ENCODE peak calls at places on chromosome 5, in six cellular contexts. U is NT2/D1, H is fibroblast of lung, W is PC-3, F is HCT116, V is neuronal stem cell. C is an unnamed sample.

GRCh38 chr5:81006955-81007636 is 46.9 kb downstream of the RASGRF2 start:
- DNase-seq in U (no peak), H (no peak), W (no peak), F (no peak), V (no peak), C (no peak)

GRCh38 chr5:5784114-5784513 is 361.6 kb downstream of the ICE1 start:
- DNase-seq in U (no peak), H (no peak), W (no peak), F (no peak), V (no peak), C (no peak)

GRCh38 chr5:147616401-147616800 is 106.5 kb upstream of the DPYSL3 start:
- DNase-seq in U (no peak), H (no peak), W (no peak), F (no peak), V (no peak), C (no peak)

GRCh38 chr5:59813761-59814562 is 79.6 kb downstream of the PDE4D start:
- DNase-seq in U (peak; percentile 39), H (peak; percentile 69), W (peak; percentile 66), F (peak; percentile 51), V (peak; percentile 54), C (peak; percentile 75)

GRCh38 chr5:108661590-108662219 is 86.0 kb upstream of the FER start:
- DNase-seq in U (no peak), H (peak; percentile 44), W (peak; percentile 92), F (no peak), V (no peak), C (no peak)

GRCh38 chr5:76679231-76679630 is 36.7 kb upstream of the F2R start:
- DNase-seq in U (no peak), H (no peak), W (no peak), F (no peak), V (no peak), C (no peak)

GRCh38 chr5:158816306-158816705 is 283.4 kb downstream of the EBF1 start:
- DNase-seq in U (no peak), H (no peak), W (no peak), F (no peak), V (no peak), C (no peak)

GRCh38 chr5:1385395-1386273 is 40.7 kb upstream of the CLPTM1L start:
- DNase-seq in U (no peak), H (peak; percentile 26), W (peak; percentile 66), F (no peak), V (peak; percentile 54), C (no peak)

GRCh38 chr5:143014017-143014651 is 244.0 kb downstream of the ARHGAP26 start:
- DNase-seq in U (peak; percentile 47), H (peak; percentile 66), W (peak; percentile 31), F (no peak), V (no peak), C (no peak)

GRCh38 chr5:113578091-113578490 is 64.6 kb downstream of the YTHDC2 start:
- DNase-seq in U (no peak), H (no peak), W (peak; percentile 10), F (peak; percentile 0), V (no peak), C (no peak)

GRCh38 chr5:39211773-39212172 is 7.6 kb downstream of the FYB1 start:
- DNase-seq in U (no peak), H (no peak), W (no peak), F (no peak), V (no peak), C (no peak)

GRCh38 chr5:175743676-175744210 is 85.9 kb downstream of the HRH2 start:
- DNase-seq in U (peak; percentile 18), H (peak; percentile 6), W (peak; percentile 44), F (no peak), V (peak; percentile 36), C (no peak)

GRCh38 chr5:2579126-2579525 is 172.4 kb downstream of the IRX2 start:
- DNase-seq in U (no peak), H (no peak), W (no peak), F (no peak), V (no peak), C (no peak)

GRCh38 chr5:72818866-72819534 is 2.5 kb downstream of the TNPO1 start:
- DNase-seq in U (peak; percentile 25), H (peak; percentile 47), W (peak; percentile 61), F (peak; percentile 37), V (peak; percentile 58), C (peak; percentile 18)

GRCh38 chr5:109406719-109407118 is 3.1 kb downstream of the PJA2 start:
- DNase-seq in U (no peak), H (no peak), W (no peak), F (no peak), V (no peak), C (no peak)

GRCh38 chr5:59358005-59358404 is 535.5 kb downstream of the PDE4D start:
- DNase-seq in U (no peak), H (no peak), W (no peak), F (no peak), V (no peak), C (no peak)

GRCh38 chr5:174570662-174571061 is 153.7 kb upstream of the MSX2 start:
- DNase-seq in U (no peak), H (peak; percentile 24), W (no peak), F (no peak), V (no peak), C (no peak)

GRCh38 chr5:159576902-159577301 is 246.6 kb upstream of the IL12B start:
- DNase-seq in U (no peak), H (no peak), W (no peak), F (no peak), V (no peak), C (no peak)

GRCh38 chr5:67301285-67301904 is 104.8 kb upstream of the CD180 start:
- DNase-seq in U (no peak), H (peak; percentile 93), W (peak; percentile 40), F (no peak), V (no peak), C (no peak)

GRCh38 chr5:67010684-67011409 is 185.8 kb downstream of the CD180 start:
- DNase-seq in U (no peak), H (peak; percentile 98), W (peak; percentile 94), F (no peak), V (no peak), C (no peak)

GRCh38 chr5:41858890-41859289 is 11.3 kb downstream of the OXCT1 start:
- DNase-seq in U (no peak), H (no peak), W (no peak), F (no peak), V (no peak), C (no peak)

GRCh38 chr5:134594797-134595457 is 37.7 kb downstream of the SAR1B start:
- DNase-seq in U (no peak), H (no peak), W (no peak), F (no peak), V (no peak), C (no peak)
- H3K9ac ChIP-seq in U (no peak overlapping the region), H (no peak overlapping the region), W (no peak overlapping the region), F (no peak overlapping the region), V (no peak overlapping the region), C (no peak overlapping the region)

GRCh38 chr5:93581738-93582414 is 857 bp upstream of the NR2F1-AS1 start:
- DNase-seq in U (no peak), H (peak; percentile 90), W (peak; percentile 54), F (peak; percentile 76), V (no peak), C (no peak)

GRCh38 chr5:93583525-93583798 is 440 bp downstream of the NR2F1 start:
- DNase-seq in U (no peak), H (no peak), W (peak; percentile 23), F (no peak), V (no peak), C (no peak)

GRCh38 chr5:93583799-93584530 is 943 bp downstream of the NR2F1 start:
- DNase-seq in U (no peak), H (peak; percentile 63), W (peak; percentile 57), F (no peak), V (no peak), C (no peak)

GRCh38 chr5:93584531-93585053 is 1.6 kb downstream of the NR2F1 start:
- DNase-seq in U (no peak), H (no peak), W (no peak), F (no peak), V (no peak), C (no peak)

DNA sequence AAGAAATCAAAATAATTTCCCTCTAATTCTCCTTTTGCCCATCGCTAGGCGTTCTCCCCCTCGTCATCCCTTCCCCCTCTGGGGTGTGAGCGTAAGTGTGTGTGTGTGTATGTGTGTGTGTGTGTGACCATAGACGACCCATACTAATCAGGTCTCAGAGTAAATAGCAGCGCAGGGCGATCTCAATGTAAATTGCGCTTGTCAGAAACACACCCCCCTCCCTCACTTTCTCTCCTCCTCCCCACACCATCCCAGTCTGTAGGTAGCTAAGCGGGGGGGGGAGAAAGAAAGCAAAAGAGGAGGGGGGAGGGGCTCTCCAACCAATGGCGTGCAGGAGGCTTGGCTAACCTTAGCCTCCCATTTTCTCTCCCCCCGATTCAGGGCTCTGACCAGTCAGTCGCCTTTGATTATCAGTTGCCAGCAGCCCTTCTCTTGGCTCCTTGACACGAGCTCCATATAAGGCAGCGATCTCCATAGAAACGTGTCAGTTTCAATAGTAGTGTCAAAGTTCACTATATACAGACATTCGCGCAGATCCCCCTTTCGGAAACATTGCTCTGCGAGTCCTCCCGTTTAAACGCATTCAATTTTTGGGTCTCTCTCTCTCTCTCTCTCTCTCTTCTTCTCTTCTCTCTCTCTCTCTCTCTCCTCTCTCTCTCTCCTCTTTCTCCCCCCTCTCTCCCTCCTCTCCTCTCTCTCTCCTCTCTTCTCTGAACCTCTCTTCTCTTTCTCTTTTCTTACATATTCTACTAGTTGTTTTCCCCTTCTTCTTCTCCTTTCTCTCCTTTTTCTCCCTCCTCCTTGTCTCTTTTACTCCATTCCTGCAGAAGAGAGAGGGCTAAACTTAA is at the start of gene NR2F1:
- DNase-seq in U (no peak), H (peak; percentile 100), W (peak; percentile 98), F (peak; percentile 98), V (peak; percentile 99), C (no peak)
- H3K9ac ChIP-seq in U (peak within 1 kb of the TSS; percentile 21), H (peak within 1 kb of the TSS; percentile 87), W (peak within 1 kb of the TSS; percentile 89), F (peak within 1 kb of the TSS; percentile 66), V (peak within 1 kb of the TSS; percentile 99), C (peak within 1 kb of the TSS; percentile 37)

DNA sequence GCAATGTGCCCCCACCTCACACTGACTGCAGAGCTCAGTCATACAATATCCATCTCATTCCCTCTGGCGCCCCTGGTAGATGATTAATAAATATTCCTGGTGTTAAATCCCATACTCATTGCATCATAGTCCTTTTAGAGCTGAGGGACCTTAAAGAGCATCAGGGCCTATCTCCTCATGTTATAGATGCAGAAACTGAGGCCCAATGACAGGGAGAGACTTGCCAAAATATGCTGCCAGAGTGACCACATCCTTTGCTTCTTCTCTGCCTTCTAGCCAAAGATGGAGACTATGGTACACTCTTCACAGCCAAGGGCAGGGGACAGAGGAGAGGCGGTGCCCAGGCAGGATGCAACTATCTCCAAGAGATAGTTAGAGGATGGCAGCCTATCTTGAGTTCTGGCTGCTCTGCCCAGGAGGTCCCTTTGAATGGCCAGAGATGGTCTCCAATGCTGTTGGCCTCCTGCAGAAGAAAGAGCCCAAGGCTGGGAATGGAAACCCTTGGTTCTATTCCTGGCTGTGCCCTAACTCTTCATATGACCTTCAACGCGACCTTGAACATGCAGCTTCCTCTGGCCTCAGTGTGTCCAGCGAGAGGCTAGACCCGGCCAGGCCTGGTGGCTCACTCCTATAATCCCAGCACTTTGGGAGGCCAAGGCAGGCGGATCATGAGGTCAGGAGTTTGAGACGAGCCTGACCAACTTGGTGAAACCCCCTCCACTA is 36.3 kb upstream of the IL17B start:
- DNase-seq in U (no peak), H (peak; percentile 53), W (no peak), F (no peak), V (no peak), C (no peak)
- H3K9ac ChIP-seq in U (no peak overlapping the region), H (no peak overlapping the region), W (no peak overlapping the region), F (no peak overlapping the region), V (no peak overlapping the region), C (no peak overlapping the region)

DNA sequence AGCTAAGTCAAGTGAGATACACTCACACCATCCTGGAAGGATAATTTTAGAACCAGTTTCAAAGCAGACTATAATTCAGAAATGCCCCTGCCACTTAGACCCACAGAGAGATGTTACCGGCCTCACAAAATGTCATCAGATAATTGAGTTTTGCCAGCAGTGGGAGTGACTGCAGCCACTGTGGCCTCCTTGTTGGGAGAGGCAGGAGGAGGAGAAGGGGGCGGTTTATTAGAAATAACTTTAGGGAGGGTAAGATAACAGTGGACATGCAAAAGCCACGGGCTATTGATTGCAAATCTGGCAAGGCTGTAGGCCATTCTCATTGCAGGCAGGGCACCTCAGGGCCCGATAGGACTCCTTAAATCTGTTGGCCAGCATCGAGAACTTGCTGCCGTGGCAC is 13.4 kb downstream of the GRXCR2 start:
- DNase-seq in U (no peak), H (no peak), W (no peak), F (no peak), V (no peak), C (no peak)
- H3K9ac ChIP-seq in U (no peak overlapping the region), H (no peak overlapping the region), W (no peak overlapping the region), F (no peak overlapping the region), V (no peak overlapping the region), C (no peak overlapping the region)

C was measured in SK-N-MC.